ENCODE peak calls at places on chromosomes 12 and 14, in nine cellular contexts. J, N, S, D, L, A, K, W and V are unnamed samples.

GRCh38 chr12:57000393-57000792 is 6.0 kb downstream of the ZBTB39 start:
- DNase-seq in D (no peak), L (no peak), A (no peak), S (no peak), J (no peak), W (peak; percentile 27), N (no peak), K (no peak), V (no peak)

GRCh38 chr14:61662437-61663311 is 32.6 kb upstream of the HIF1A start:
- DNase-seq in A (no peak), W (peak; percentile 75), N (peak; percentile 80), K (no peak), J (peak; percentile 83), L (peak; percentile 67), D (no peak), S (no peak), V (peak; percentile 46)

GRCh38 chr14:57317248-57317833 is 48.6 kb downstream of the AP5M1 start:
- DNase-seq in W (peak; percentile 78), N (peak; percentile 85), D (peak; percentile 51), J (peak; percentile 60), A (peak; percentile 27), S (peak; percentile 45), K (peak; percentile 73), L (peak; percentile 77), V (peak; percentile 71)

GRCh38 chr12:109727039-109727723 is 13.6 kb downstream of the FAM222A start:
- DNase-seq in L (no peak), J (no peak), A (peak; percentile 25), W (no peak), D (no peak), K (no peak), N (no peak), S (peak; percentile 62), V (no peak)

GRCh38 chr12:113889076-113889475 is 77.0 kb downstream of the RBM19 start:
- DNase-seq in D (no peak), J (peak; percentile 60), K (no peak), A (no peak), N (peak; percentile 21), W (peak; percentile 31), S (peak; percentile 50), L (no peak), V (no peak)

GRCh38 chr12:46459111-46459510 is 86.5 kb upstream of the SLC38A2 start:
- DNase-seq in K (no peak), J (peak; percentile 90), A (no peak), N (peak; percentile 76), W (peak; percentile 91), L (no peak), D (peak; percentile 55), S (no peak), V (no peak)

GRCh38 chr14:43754838-43755237 is 752.2 kb downstream of the FSCB start:
- DNase-seq in J (no peak), S (no peak), D (no peak), L (no peak), N (no peak), W (no peak), A (no peak), K (no peak), V (no peak)

GRCh38 chr12:114710151-114710550 is 26.2 kb upstream of the TBX3 start:
- DNase-seq in S (no peak), K (no peak), J (no peak), L (no peak), A (no peak), N (no peak), D (no peak), W (no peak), V (no peak)

GRCh38 chr14:104657114-104657524 is 32.3 kb upstream of the INF2 start:
- DNase-seq in W (no peak), L (no peak), A (no peak), D (no peak), S (no peak), J (no peak), N (no peak), K (no peak), V (no peak)

GRCh38 chr12:124159655-124160054 is 135.2 kb upstream of the RFLNA start:
- DNase-seq in K (no peak), S (peak; percentile 26), N (no peak), D (no peak), W (no peak), J (no peak), A (no peak), L (no peak), V (no peak)

GRCh38 chr14:65187421-65188049 is 85.2 kb upstream of the MAX start:
- DNase-seq in K (no peak), W (no peak), N (no peak), L (no peak), S (no peak), A (no peak), D (no peak), J (no peak), V (no peak)

GRCh38 chr12:80627773-80628172 is 79.7 kb upstream of the MYF6 start:
- DNase-seq in S (no peak), A (no peak), N (peak; percentile 74), L (no peak), J (peak; percentile 88), K (no peak), W (peak; percentile 85), D (peak; percentile 10), V (no peak)

GRCh38 chr14:64674829-64675228 is 29.4 kb upstream of the PLEKHG3 start:
- DNase-seq in K (no peak), N (no peak), D (no peak), J (no peak), W (no peak), S (no peak), L (no peak), A (no peak), V (no peak)

GRCh38 chr12:1174659-1175058 is 183.6 kb downstream of the ERC1 start:
- DNase-seq in J (no peak), S (no peak), A (no peak), D (no peak), N (no peak), K (no peak), W (no peak), L (no peak), V (no peak)

GRCh38 chr12:121803861-121804416 is at the start of gene SETD1B:
- DNase-seq in L (peak; percentile 75), J (peak; percentile 70), D (no peak), K (no peak), A (peak; percentile 68), W (peak; percentile 44), N (peak; percentile 75), S (no peak), V (no peak)

GRCh38 chr12:78186670-78187069 is 356.0 kb downstream of the NAV3 start:
- DNase-seq in K (no peak), N (no peak), W (no peak), L (no peak), D (no peak), S (no peak), A (no peak), J (no peak), V (no peak)

GRCh38 chr14:23641180-23641914 is 5.2 kb downstream of the DHRS2 start:
- DNase-seq in K (no peak), J (no peak), D (no peak), W (no peak), L (no peak), N (no peak), S (peak; percentile 9), A (no peak), V (no peak)

GRCh38 chr14:34380446-34380845 is 81.6 kb downstream of the SPTSSA start:
- DNase-seq in N (no peak), K (no peak), S (no peak), D (no peak), W (no peak), A (no peak), L (no peak), J (no peak), V (no peak)

GRCh38 chr12:6280053-6280469 is 30.4 kb upstream of the PLEKHG6 start:
- DNase-seq in W (peak; percentile 94), J (peak; percentile 93), K (peak; percentile 64), L (no peak), N (peak; percentile 90), D (peak; percentile 79), S (peak; percentile 88), A (no peak), V (peak; percentile 88)
- TF ChIP-seq CTCF in W (no peak), J (peak; percentile 14), K (no peak), L (no peak), N (no peak), D (peak; percentile 22), S (no peak), A (no peak), V (no peak)

GRCh38 chr14:49897414-49897813 is 4.5 kb downstream of the ARF6 start:
- DNase-seq in N (no peak), L (no peak), A (no peak), D (no peak), S (no peak), J (no peak), W (no peak), K (no peak), V (no peak)
- H3K27ac ChIP-seq in N (no peak overlapping the region), L (no peak overlapping the region), A (peak overlapping the region; percentile 100), D (no peak overlapping the region), S (peak overlapping the region; percentile 20), J (no peak overlapping the region), W (no peak overlapping the region), K (no peak overlapping the region), V (no peak overlapping the region)

DNA sequence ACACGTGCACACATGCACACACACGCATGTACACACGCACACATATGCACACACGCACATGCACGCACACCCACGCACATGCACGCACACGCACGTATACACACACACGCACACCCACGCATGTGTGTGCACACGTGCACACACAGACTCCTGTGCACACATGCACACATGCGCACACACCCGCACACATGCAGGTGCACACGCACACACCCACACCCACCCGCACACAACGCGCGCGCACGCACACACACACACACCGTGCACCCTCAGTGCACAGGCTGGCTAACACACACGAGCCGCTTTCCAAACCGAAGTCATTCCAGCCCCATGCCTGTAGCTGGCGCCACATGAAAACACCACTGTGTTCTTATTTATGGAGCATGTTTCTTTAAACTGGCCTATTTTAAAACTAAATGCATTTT is 45.3 kb downstream of the GALNT9 start:
- DNase-seq in S (no peak), A (no peak), W (peak; percentile 12), N (peak; percentile 54), J (peak; percentile 16), K (no peak), D (no peak), L (no peak), V (peak; percentile 13)
- TF ChIP-seq CTCF in S (no peak), A (no peak), W (peak; percentile 38), N (peak; percentile 61), J (peak; percentile 44), K (no peak), D (no peak), L (no peak), V (peak; percentile 52)

GRCh38 chr12:93686572-93687365 is 9.6 kb downstream of the CRADD start:
- DNase-seq in N (no peak), A (no peak), K (no peak), D (no peak), S (no peak), L (no peak), J (no peak), W (no peak), V (no peak)

GRCh38 chr12:93679308-93679933 is 2.2 kb downstream of the CRADD start:
- DNase-seq in L (no peak), A (peak; percentile 44), K (no peak), D (no peak), J (no peak), N (no peak), W (no peak), S (no peak), V (no peak)

GRCh38 chr12:93683410-93683809 is 6.2 kb downstream of the CRADD start:
- DNase-seq in K (no peak), A (no peak), L (no peak), D (no peak), W (no peak), S (no peak), N (no peak), J (no peak), V (no peak)

GRCh38 chr12:93684716-93685115 is 7.5 kb downstream of the CRADD start:
- DNase-seq in A (no peak), L (no peak), S (no peak), D (no peak), J (no peak), N (no peak), W (no peak), K (no peak), V (no peak)

GRCh38 chr12:93682846-93683261 is 5.7 kb downstream of the CRADD start:
- DNase-seq in J (peak; percentile 23), D (no peak), K (no peak), L (no peak), N (no peak), S (no peak), A (peak; percentile 52), W (no peak), V (no peak)
- H3K27ac ChIP-seq in J (no peak overlapping the region), D (no peak overlapping the region), K (peak overlapping the region; percentile 14), L (no peak overlapping the region), N (peak overlapping the region; percentile 86), S (no peak overlapping the region), A (peak overlapping the region; percentile 94), W (no peak overlapping the region), V (no peak overlapping the region)